ENCODE peak calls at places on chromosomes 6 and 20, in six cellular contexts. H is stomach, M is breast epithelium, R is HCT116, L is SK-N-SH, T is transverse colon. X is an unnamed sample.

GRCh38 chr6:44580901-44581300 is 193.4 kb downstream of the CDC5L start:
- DNase-seq in M (no peak), L (no peak), R (no peak), T (no peak), H (no peak), X (no peak)

GRCh38 chr6:44386929-44387345 is 569 bp upstream of the CDC5L start:
- DNase-seq in M (no peak), T (no peak), L (peak; percentile 59), R (no peak), H (no peak), X (no peak)

GRCh38 chr6:85470023-85470410 is 20.1 kb downstream of the NT5E start:
- DNase-seq in L (no peak), T (no peak), R (no peak), M (no peak), H (no peak), X (no peak)

GRCh38 chr6:87702589-87702945 is 534 bp upstream of the AKIRIN2 start:
- DNase-seq in M (no peak), L (peak; percentile 44), R (peak; percentile 52), T (no peak), H (no peak), X (no peak)

GRCh38 chr6:37624121-37624520 is 73.6 kb downstream of the MDGA1 start:
- DNase-seq in T (no peak), M (no peak), H (no peak), R (no peak), L (no peak), X (no peak)

GRCh38 chr20:7841967-7842301 is 98.3 kb downstream of the HAO1 start:
- DNase-seq in M (no peak), L (no peak), H (no peak), T (no peak), R (no peak), X (no peak)

GRCh38 chr6:294656-295565 is 2.6 kb downstream of the DUSP22 start:
- DNase-seq in L (no peak), R (no peak), M (no peak), T (no peak), H (no peak), X (no peak)

GRCh38 chr6:130783416-130784107 is 43.6 kb upstream of the SMLR1 start:
- DNase-seq in R (no peak), T (no peak), L (no peak), M (no peak), H (no peak), X (no peak)

GRCh38 chr6:33082702-33083101 is 6.9 kb downstream of the HLA-DPB1 start:
- DNase-seq in L (peak; percentile 27), T (peak; percentile 35), M (no peak), H (peak; percentile 62), R (peak; percentile 24), X (no peak)

GRCh38 chr6:53041356-53041755 is 23.8 kb upstream of the FBXO9 start:
- DNase-seq in T (no peak), H (no peak), R (no peak), L (no peak), M (no peak), X (no peak)

GRCh38 chr6:73739097-73739496 is 43.1 kb downstream of the CD109 start:
- DNase-seq in H (no peak), T (no peak), L (peak; percentile 35), M (no peak), R (peak; percentile 52), X (no peak)

GRCh38 chr20:37992802-37993538 is 40.3 kb downstream of the TTI1 start:
- DNase-seq in T (peak; percentile 34), H (no peak), M (peak; percentile 36), R (no peak), L (peak; percentile 71), X (no peak)

GRCh38 chr6:21235162-21235561 is 358.4 kb upstream of the SOX4 start:
- DNase-seq in H (no peak), T (no peak), M (no peak), R (no peak), L (no peak), X (no peak)

GRCh38 chr6:30378290-30378937 is 33.5 kb downstream of the RPP21 start:
- DNase-seq in H (no peak), R (no peak), M (no peak), L (no peak), T (no peak), X (no peak)

GRCh38 chr20:19767070-19767469 is 9.0 kb downstream of the RIN2 start:
- DNase-seq in L (no peak), R (no peak), M (no peak), H (no peak), T (no peak), X (no peak)

GRCh38 chr6:159045826-159046225 is 1.0 kb upstream of the TAGAP start:
- DNase-seq in R (no peak), T (no peak), M (no peak), L (no peak), H (no peak), X (no peak)

GRCh38 chr6:34992353-34992752 is 103.3 kb downstream of the ANKS1A start:
- DNase-seq in L (no peak), M (no peak), R (no peak), H (no peak), T (no peak), X (no peak)

GRCh38 chr6:139577124-139577800 is 202.8 kb upstream of the CITED2 start:
- DNase-seq in L (no peak), R (no peak), H (no peak), T (no peak), M (no peak), X (no peak)

DNA sequence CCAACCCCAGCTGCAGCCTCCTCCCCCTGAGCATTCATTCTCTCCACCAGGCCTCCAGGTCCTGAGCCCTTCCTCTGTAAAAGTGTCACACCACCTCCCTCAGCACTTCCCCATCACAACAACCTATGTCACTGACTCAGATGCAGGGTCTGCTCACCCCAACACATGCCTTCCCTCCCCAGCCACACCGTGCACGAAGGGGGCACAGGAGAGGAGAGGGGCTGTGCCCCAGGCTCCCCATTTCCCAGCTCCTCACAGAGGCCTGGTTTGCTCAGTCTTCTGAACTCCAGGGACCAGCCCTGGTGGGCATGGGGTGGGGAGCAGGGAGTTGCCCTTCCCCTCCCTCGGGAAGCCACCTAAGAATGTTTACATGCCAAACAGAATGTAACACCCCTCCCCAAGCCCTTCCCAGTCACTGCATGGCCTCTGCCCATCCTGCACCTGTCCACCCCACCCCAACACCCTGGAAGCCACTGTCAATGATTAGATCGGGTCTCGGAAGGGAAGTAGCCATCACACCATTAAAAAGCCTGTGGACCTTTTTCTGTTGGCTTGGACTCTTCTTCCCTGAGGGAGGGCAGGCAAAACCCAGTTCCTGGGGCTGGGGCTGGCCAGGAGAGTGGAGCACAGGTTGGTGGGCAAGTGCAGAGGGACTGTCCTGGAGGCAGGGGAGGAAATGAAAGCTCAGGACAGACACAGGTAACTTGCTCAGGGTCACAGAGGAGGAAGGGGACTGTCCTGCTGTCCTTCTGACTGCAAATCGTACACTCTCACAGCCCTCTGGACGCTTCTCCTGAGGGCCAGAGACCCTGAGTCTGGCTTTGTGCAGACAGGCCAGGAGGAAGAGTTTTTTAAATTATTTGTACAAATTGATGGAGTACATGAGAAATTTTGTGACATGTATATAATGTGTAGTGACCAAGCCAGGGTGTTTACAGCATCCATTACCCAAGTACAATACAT is 10.1 kb upstream of the SLC22A7 start:
- DNase-seq in L (no peak), T (peak; percentile 36), M (no peak), R (no peak), H (no peak), X (peak; percentile 42)
- TF ChIP-seq POLR2AphosphoS5 in L (no peak), T (no peak), M (no peak), R (no peak), H (no peak), X (no peak)

GRCh38 chr20:13221313-13221672 is 219 bp downstream of the ISM1 start:
- DNase-seq in L (no peak), M (no peak), T (no peak), R (no peak), H (no peak), X (no peak)

GRCh38 chr20:13220194-13220856 is 749 bp upstream of the ISM1 start:
- DNase-seq in M (peak; percentile 71), H (peak; percentile 27), L (peak; percentile 66), T (peak; percentile 34), R (no peak), X (peak; percentile 79)

GRCh38 chr20:13221673-13222318 is 722 bp downstream of the ISM1 start:
- DNase-seq in L (peak; percentile 88), H (no peak), M (peak; percentile 42), T (peak; percentile 46), R (peak; percentile 13), X (peak; percentile 79)

GRCh38 chr20:13220857-13221297 is at the start of gene ISM1:
- DNase-seq in T (no peak), M (peak; percentile 39), L (peak; percentile 68), R (no peak), H (no peak), X (peak; percentile 69)

GRCh38 chr20:13219327-13220193 is 1.5 kb upstream of the ISM1 start:
- DNase-seq in M (no peak), H (no peak), T (no peak), L (no peak), R (no peak), X (no peak)
- H3K4me3 ChIP-seq in M (peak overlapping the region; percentile 87), H (peak overlapping the region; percentile 54), T (no peak overlapping the region), L (peak overlapping the region; percentile 9), R (no peak overlapping the region), X (peak overlapping the region; percentile 40)

DNA sequence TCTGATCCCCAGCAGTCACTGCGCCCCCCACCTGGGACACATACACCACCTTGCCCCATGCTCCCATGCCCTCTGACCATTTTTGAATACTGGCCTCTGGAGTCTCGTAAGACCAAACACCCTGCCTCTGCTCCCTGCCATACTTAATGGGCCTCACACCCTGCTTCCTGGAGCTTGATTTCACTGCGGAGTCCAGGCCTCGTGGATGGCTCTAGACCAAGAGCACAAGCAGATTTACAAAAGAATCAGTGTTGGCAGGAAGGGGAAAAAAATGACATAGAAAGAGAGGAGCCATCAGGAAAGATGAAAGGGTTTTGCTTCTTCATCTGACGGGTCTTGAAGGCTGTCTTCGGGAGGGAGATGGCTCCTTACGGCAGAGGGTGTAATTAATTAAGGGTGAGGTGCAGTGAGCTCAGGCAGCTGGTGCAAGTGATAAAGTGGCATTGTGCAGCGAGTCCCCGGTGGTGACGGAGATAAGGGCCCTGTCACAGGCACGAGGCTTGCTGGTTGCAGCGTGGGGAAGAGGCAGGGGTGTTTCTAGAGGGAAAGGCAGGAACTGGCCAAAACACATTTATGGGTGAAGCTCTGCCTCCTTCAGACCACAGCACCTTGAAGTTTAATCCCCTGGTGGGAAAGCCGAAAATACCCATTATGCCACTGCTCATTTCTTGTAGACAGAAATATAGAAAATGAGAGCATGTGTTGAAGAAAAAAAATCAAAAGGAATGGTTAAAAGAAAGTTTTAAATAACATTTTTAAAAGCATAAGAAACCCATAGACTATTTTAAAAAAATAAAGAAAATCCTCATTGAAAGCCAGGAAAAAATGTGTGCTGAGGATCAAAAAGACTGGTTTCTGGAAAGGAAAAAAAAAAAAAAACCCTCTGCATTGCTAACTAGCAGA is 128.6 kb upstream of the LRFN2 start:
- DNase-seq in H (peak; percentile 40), R (no peak), M (no peak), L (no peak), T (no peak), X (no peak)
- TF ChIP-seq POLR2AphosphoS5 in H (no peak), R (no peak), M (no peak), L (no peak), T (no peak), X (no peak)

DNA sequence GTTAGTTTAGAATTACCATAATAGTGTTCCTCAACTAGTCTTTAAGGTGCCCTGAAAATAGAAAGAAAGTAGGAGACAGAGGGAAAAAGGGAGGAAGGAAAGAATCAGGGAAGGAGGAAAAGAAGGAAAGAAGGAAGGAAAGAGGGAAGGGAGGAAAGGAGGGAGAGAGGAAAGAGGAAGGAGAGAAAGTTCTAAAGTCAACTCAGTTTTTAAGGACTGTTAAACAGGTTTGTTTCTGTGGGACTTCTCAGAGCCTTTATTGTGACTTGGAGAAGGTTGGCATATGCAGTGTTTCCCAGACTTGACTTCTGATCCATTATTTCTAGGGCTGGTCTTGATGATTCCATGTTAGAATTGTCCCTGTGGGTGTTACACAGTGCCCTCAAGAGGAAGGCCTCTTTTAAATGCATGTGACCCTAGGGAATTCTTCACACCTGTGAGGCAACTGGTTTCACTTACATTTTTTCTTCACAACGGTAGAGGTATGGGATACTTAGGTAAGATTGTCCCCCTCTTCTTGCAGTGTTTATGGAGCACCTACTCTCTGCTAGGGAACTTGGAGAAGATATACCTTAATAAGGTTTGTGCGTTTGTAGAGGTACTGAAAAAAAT is 132.7 kb upstream of the GMDS start:
- DNase-seq in M (no peak), H (no peak), L (no peak), T (no peak), R (no peak), X (no peak)
- H3K4me3 ChIP-seq in M (no peak overlapping the region), H (no peak overlapping the region), L (no peak overlapping the region), T (no peak overlapping the region), R (no peak overlapping the region), X (no peak overlapping the region)